ENCODE peak calls at places on chromosome 13, in seven cellular contexts. E is neural crest cell, D is H54, B is ecto neural progenitor cell, K is NCI-H1048, Y is amygdala, A is posterior cingulate gyrus. C is an unnamed sample.

GRCh38 chr13:41467546-41467945 is 10.2 kb downstream of the RGCC start:
- DNase-seq in D (no peak), B (no peak), K (no peak), E (no peak), Y (peak; percentile 39), A (no peak), C (no peak)

GRCh38 chr13:75258159-75258782 is 223.7 kb downstream of the TBC1D4 start:
- DNase-seq in K (no peak), A (no peak), E (no peak), Y (no peak), D (no peak), B (no peak), C (peak; percentile 47)

GRCh38 chr13:99133230-99133629 is 67.4 kb upstream of the UBAC2 start:
- DNase-seq in D (no peak), Y (no peak), A (no peak), E (no peak), B (no peak), K (no peak), C (no peak)

GRCh38 chr13:73174521-73175010 is 115.8 kb downstream of the KLF5 start:
- DNase-seq in B (no peak), D (no peak), E (no peak), K (no peak), A (no peak), Y (no peak), C (no peak)

GRCh38 chr13:44117351-44117750 is 237.6 kb downstream of the LACC1 start:
- DNase-seq in Y (no peak), K (no peak), A (no peak), E (no peak), D (no peak), B (no peak), C (no peak)

GRCh38 chr13:64997438-64997837 is 2232.7 kb downstream of the PCDH9 start:
- DNase-seq in B (no peak), Y (no peak), E (no peak), D (no peak), A (no peak), K (no peak), C (no peak)

GRCh38 chr13:94261163-94261562 is 218.3 kb downstream of the DCT start:
- DNase-seq in Y (no peak), E (no peak), K (no peak), B (no peak), A (no peak), D (no peak), C (no peak)

GRCh38 chr13:42750858-42751257 is 30.5 kb upstream of the FAM216B start:
- DNase-seq in D (no peak), E (no peak), A (no peak), K (no peak), B (no peak), Y (no peak), C (no peak)

GRCh38 chr13:100131863-100132574 is 43.1 kb downstream of the PCCA start:
- DNase-seq in E (no peak), B (no peak), D (peak; percentile 92), A (no peak), K (no peak), Y (no peak), C (peak; percentile 84)

GRCh38 chr13:24742294-24742693 is 21.7 kb upstream of the RNF17 start:
- DNase-seq in E (no peak), A (no peak), K (no peak), D (no peak), Y (no peak), B (no peak), C (no peak)

GRCh38 chr13:44003481-44003880 is 123.8 kb downstream of the LACC1 start:
- DNase-seq in A (no peak), E (no peak), Y (no peak), D (no peak), B (no peak), K (no peak), C (no peak)

GRCh38 chr13:114002771-114003321 is 29.0 kb upstream of the C13orf46 start:
- DNase-seq in Y (no peak), K (no peak), E (no peak), D (no peak), B (no peak), A (no peak), C (no peak)

GRCh38 chr13:99604636-99605035 is 103.4 kb downstream of the TM9SF2 start:
- DNase-seq in Y (no peak), D (no peak), K (no peak), B (no peak), E (no peak), A (no peak), C (no peak)

C was measured in ACHN.